ENCODE peak calls at places on chromosomes 5 and 9, in nine cellular contexts. X, C, I, D, H, B, Q, G and O are unnamed samples.

GRCh38 chr5:52603742-52604141 is 184.0 kb upstream of the ITGA1 start:
- DNase-seq in X (no peak), C (no peak), I (no peak), D (no peak), H (no peak), B (no peak), Q (no peak), G (no peak), O (no peak)

GRCh38 chr9:96680812-96681499 is 25.8 kb upstream of the PRXL2C start:
- DNase-seq in X (no peak), C (no peak), I (no peak), D (no peak), H (no peak), B (no peak), Q (no peak), G (no peak), O (no peak)

GRCh38 chr9:95511232-95511951 is 5.4 kb downstream of the PTCH1 start:
- DNase-seq in X (peak; percentile 74), C (peak; percentile 82), I (peak; percentile 59), D (peak; percentile 72), H (no peak), B (no peak), Q (peak; percentile 79), G (peak; percentile 70), O (no peak)

GRCh38 chr9:110638381-110638954 is 30.1 kb upstream of the MUSK start:
- DNase-seq in X (peak; percentile 76), C (peak; percentile 63), I (peak; percentile 49), D (peak; percentile 62), H (no peak), B (no peak), Q (no peak), G (peak; percentile 79), O (no peak)

GRCh38 chr5:5103249-5103648 is 36.9 kb upstream of the ADAMTS16 start:
- DNase-seq in X (no peak), C (no peak), I (no peak), D (no peak), H (no peak), B (no peak), Q (no peak), G (no peak), O (no peak)

GRCh38 chr9:85941966-85942912 is 1.3 kb downstream of the NAA35 start:
- DNase-seq in X (peak; percentile 25), C (peak; percentile 18), I (peak; percentile 11), D (peak; percentile 24), H (no peak), B (no peak), Q (no peak), G (peak; percentile 19), O (no peak)

GRCh38 chr9:137156567-137157375 is 13.1 kb downstream of the LRRC26 start:
- DNase-seq in X (peak; percentile 58), C (peak; percentile 46), I (peak; percentile 34), D (peak; percentile 59), H (no peak), B (peak; percentile 26), Q (no peak), G (peak; percentile 41), O (no peak)

GRCh38 chr9:93827545-93828330 is 127.4 kb downstream of the BARX1 start:
- DNase-seq in X (peak; percentile 39), C (peak; percentile 59), I (peak; percentile 43), D (peak; percentile 43), H (no peak), B (no peak), Q (no peak), G (peak; percentile 29), O (peak; percentile 54)

GRCh38 chr5:117533792-117534191 is 959.2 kb upstream of the SEMA6A start:
- DNase-seq in X (no peak), C (no peak), I (no peak), D (no peak), H (no peak), B (no peak), Q (no peak), G (no peak), O (no peak)

GRCh38 chr5:175663191-175664184 is 5.6 kb downstream of the HRH2 start:
- DNase-seq in X (no peak), C (no peak), I (no peak), D (no peak), H (no peak), B (no peak), Q (no peak), G (no peak), O (no peak)

GRCh38 chr5:143341807-143342570 is 61.5 kb downstream of the NR3C1 start:
- DNase-seq in X (peak; percentile 87), C (peak; percentile 68), I (peak; percentile 64), D (peak; percentile 43), H (no peak), B (no peak), Q (no peak), G (peak; percentile 83), O (no peak)

GRCh38 chr5:84092738-84093137 is 291.9 kb downstream of the EDIL3 start:
- DNase-seq in X (no peak), C (no peak), I (no peak), D (no peak), H (no peak), B (no peak), Q (no peak), G (no peak), O (no peak)

GRCh38 chr5:112960861-112961504 is 15.6 kb upstream of the DCP2 start:
- DNase-seq in X (no peak), C (no peak), I (no peak), D (no peak), H (no peak), B (no peak), Q (no peak), G (no peak), O (no peak)

GRCh38 chr5:18745988-18746615 is 1111.8 kb downstream of the TAF11L14 start:
- DNase-seq in X (peak; percentile 18), C (no peak), I (no peak), D (peak; percentile 60), H (no peak), B (no peak), Q (no peak), G (peak; percentile 7), O (peak; percentile 73)

GRCh38 chr9:37739222-37739621 is 14.4 kb upstream of the TRMT10B start:
- DNase-seq in X (no peak), C (no peak), I (no peak), D (no peak), H (no peak), B (no peak), Q (no peak), G (no peak), O (no peak)

GRCh38 chr9:83544002-83544698 is 5.9 kb upstream of the FRMD3 start:
- DNase-seq in X (peak; percentile 94), C (peak; percentile 87), I (peak; percentile 90), D (peak; percentile 72), H (no peak), B (no peak), Q (no peak), G (peak; percentile 90), O (no peak)
- TF ChIP-seq CTCF in X (peak; percentile 84), C (peak; percentile 74), I (peak; percentile 93), D (peak; percentile 79), H (peak; percentile 34), B (no peak), Q (peak; percentile 62), G (peak; percentile 73), O (peak; percentile 81)

GRCh38 chr5:167565555-167565954 is 725.9 kb upstream of the WWC1 start:
- DNase-seq in X (peak; percentile 37), C (peak; percentile 45), I (peak; percentile 41), D (peak; percentile 3), H (no peak), B (no peak), Q (no peak), G (peak; percentile 35), O (no peak)

GRCh38 chr5:167561796-167562195 is 729.6 kb upstream of the WWC1 start:
- DNase-seq in X (no peak), C (no peak), I (no peak), D (no peak), H (no peak), B (no peak), Q (no peak), G (no peak), O (no peak)
- TF ChIP-seq CTCF in X (no peak), C (no peak), I (no peak), D (no peak), H (no peak), B (no peak), Q (no peak), G (no peak), O (no peak)

DNA sequence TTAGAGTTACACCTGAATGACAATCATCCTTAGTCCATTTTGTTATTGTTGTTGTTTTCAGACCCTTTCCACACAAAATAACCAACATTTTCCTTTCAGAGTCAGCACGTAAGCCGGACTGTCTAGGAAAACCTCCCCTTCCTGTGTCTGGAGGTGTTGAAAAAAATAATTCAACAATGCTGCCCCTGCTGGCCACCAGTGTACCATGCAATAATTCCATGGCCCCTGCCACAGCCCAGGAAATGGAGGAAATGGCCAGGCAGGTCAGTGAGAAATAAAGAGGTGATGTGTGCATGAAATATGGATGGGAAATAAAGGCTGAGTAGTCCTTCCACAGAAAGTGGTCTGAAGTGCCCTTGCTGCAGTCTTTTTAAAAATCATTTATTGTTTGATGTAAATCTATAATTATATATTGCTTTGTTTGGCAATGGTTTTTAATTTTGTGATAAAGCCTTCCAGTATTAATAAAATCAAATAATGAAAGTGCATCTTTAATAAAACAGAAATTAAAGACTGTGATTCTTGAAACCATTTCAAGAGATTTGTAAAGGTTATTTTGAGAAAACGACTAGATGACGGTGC is 152.8 kb upstream of the PAPPA start:
- DNase-seq in X (peak; percentile 50), C (no peak), I (no peak), D (no peak), H (no peak), B (no peak), Q (no peak), G (no peak), O (no peak)
- TF ChIP-seq CTCF in X (peak; percentile 43), C (peak; percentile 33), I (peak; percentile 15), D (peak; percentile 25), H (no peak), B (no peak), Q (peak; percentile 28), G (peak; percentile 34), O (no peak)

DNA sequence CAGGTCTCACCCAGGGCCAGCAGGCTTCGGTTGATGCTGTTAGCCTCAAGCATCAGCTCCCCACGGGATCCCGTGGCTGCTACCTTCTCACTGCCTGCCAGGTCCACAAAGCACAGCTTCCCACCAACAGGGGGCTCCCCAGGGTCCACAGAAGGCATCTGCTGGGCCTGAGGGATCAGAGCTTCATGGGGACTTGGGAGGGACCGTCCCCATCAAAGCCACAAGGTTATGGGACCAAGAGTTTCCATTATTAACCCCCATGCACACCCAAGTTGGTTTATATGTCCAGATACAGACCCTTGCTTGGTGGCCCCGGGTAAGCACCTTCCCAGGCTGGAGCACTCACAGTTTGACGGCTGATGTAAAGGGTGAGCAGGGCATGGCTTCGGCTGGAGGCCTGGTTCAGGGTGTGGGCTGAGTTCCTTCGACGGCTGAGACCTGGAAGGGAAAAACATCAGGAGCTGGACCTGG is 3.0 kb downstream of the KIF12 start:
- DNase-seq in X (no peak), C (no peak), I (no peak), D (no peak), H (no peak), B (no peak), Q (peak; percentile 37), G (no peak), O (no peak)
- TF ChIP-seq CTCF in X (peak; percentile 9), C (peak; percentile 22), I (peak; percentile 12), D (peak; percentile 23), H (no peak), B (no peak), Q (no peak), G (no peak), O (no peak)

GRCh38 chr5:101292199-101292598 is 389.1 kb upstream of the ST8SIA4 start:
- DNase-seq in X (no peak), C (no peak), I (no peak), D (no peak), H (no peak), B (no peak), Q (no peak), G (no peak), O (no peak)
- TF ChIP-seq CTCF in X (no peak), C (no peak), I (no peak), D (no peak), H (no peak), B (no peak), Q (no peak), G (no peak), O (no peak)